ENCODE peak calls at places on chromosome 5, in four cellular contexts. One of them, this sample, is unnamed.

GRCh38 chr5:198516-198915 is 7.2 kb downstream of the LRRC14B start:
- DNase-seq in GM12878: no peak
- DNase-seq in HepG2: no peak
- DNase-seq in K562: no peak
- DNase-seq in this sample: peak

GRCh38 chr5:3186711-3187450 is 408.8 kb upstream of the IRX1 start:
- DNase-seq in K562: no peak
- DNase-seq in GM12878: no peak
- DNase-seq in HepG2: no peak
- DNase-seq in this sample: no peak

GRCh38 chr5:19047277-19047676 is 940.7 kb downstream of the CDH18 start:
- DNase-seq in GM12878: no peak
- DNase-seq in HepG2: no peak
- DNase-seq in K562: no peak
- DNase-seq in this sample: peak

GRCh38 chr5:94376672-94377345 is 241.6 kb downstream of the KIAA0825 start:
- DNase-seq in K562: no peak
- DNase-seq in GM12878: no peak
- DNase-seq in HepG2: no peak
- DNase-seq in this sample: no peak

GRCh38 chr5:2739360-2740050 is 12.0 kb downstream of the IRX2 start:
- DNase-seq in K562: no peak
- DNase-seq in GM12878: no peak
- DNase-seq in HepG2: no peak
- DNase-seq in this sample: peak

GRCh38 chr5:57036621-57037160 is 84.8 kb upstream of the MIER3 start:
- DNase-seq in GM12878: no peak
- DNase-seq in K562: no peak
- DNase-seq in HepG2: no peak
- DNase-seq in this sample: no peak

GRCh38 chr5:95810305-95811125 is 12.0 kb downstream of the GLRX start:
- DNase-seq in K562: no peak
- DNase-seq in HepG2: peak
- DNase-seq in GM12878: no peak
- DNase-seq in this sample: no peak

GRCh38 chr5:14374100-14374499 is 207.5 kb upstream of the OTULINL start:
- DNase-seq in GM12878: no peak
- DNase-seq in HepG2: no peak
- DNase-seq in K562: no peak
- DNase-seq in this sample: no peak

GRCh38 chr5:159777049-159777448 is 139.2 kb upstream of the ADRA1B start:
- DNase-seq in K562: no peak
- DNase-seq in HepG2: no peak
- DNase-seq in GM12878: no peak
- DNase-seq in this sample: no peak

GRCh38 chr5:107640568-107640967 is 30.2 kb downstream of the EFNA5 start:
- DNase-seq in K562: no peak
- DNase-seq in HepG2: no peak
- DNase-seq in GM12878: no peak
- DNase-seq in this sample: no peak

GRCh38 chr5:56479701-56480304 is 246.7 kb upstream of the ANKRD55 start:
- DNase-seq in K562: no peak
- DNase-seq in GM12878: peak
- DNase-seq in HepG2: no peak
- DNase-seq in this sample: no peak

GRCh38 chr5:96641368-96641767 is 20.8 kb upstream of the CAST start:
- DNase-seq in K562: no peak
- DNase-seq in HepG2: no peak
- DNase-seq in GM12878: no peak
- DNase-seq in this sample: no peak

GRCh38 chr5:115450741-115451140 is 93.8 kb downstream of the FEM1C start:
- DNase-seq in K562: no peak
- DNase-seq in GM12878: no peak
- DNase-seq in HepG2: no peak
- DNase-seq in this sample: no peak

GRCh38 chr5:38816083-38817030 is 29.5 kb upstream of the OSMR start:
- DNase-seq in GM12878: no peak
- DNase-seq in K562: no peak
- DNase-seq in HepG2: no peak
- DNase-seq in this sample: no peak

GRCh38 chr5:125476888-125477585 is 730.6 kb upstream of the ZNF608 start:
- DNase-seq in K562: no peak
- DNase-seq in GM12878: no peak
- DNase-seq in HepG2: no peak
- DNase-seq in this sample: no peak

GRCh38 chr5:106290841-106291240 is 1379.9 kb downstream of the EFNA5 start:
- DNase-seq in HepG2: no peak
- DNase-seq in K562: no peak
- DNase-seq in GM12878: no peak
- DNase-seq in this sample: no peak

GRCh38 chr5:37552770-37553719 is 173.9 kb downstream of the WDR70 start:
- DNase-seq in GM12878: no peak
- DNase-seq in HepG2: no peak
- DNase-seq in K562: peak
- DNase-seq in this sample: no peak

GRCh38 chr5:132180134-132180745 is 47.4 kb downstream of the P4HA2 start:
- DNase-seq in K562: peak
- DNase-seq in HepG2: peak
- DNase-seq in GM12878: no peak
- DNase-seq in this sample: no peak

GRCh38 chr5:89377752-89378455 is 494.9 kb upstream of the MEF2C start:
- DNase-seq in HepG2: no peak
- DNase-seq in K562: no peak
- DNase-seq in GM12878: no peak
- DNase-seq in this sample: no peak

GRCh38 chr5:158979749-158980521 is 119.8 kb downstream of the EBF1 start:
- DNase-seq in HepG2: no peak
- DNase-seq in K562: no peak
- DNase-seq in GM12878: no peak
- DNase-seq in this sample: no peak

GRCh38 chr5:122316652-122317051 is 4.6 kb downstream of the SNCAIP start:
- DNase-seq in K562: no peak
- DNase-seq in GM12878: no peak
- DNase-seq in HepG2: no peak
- DNase-seq in this sample: no peak

GRCh38 chr5:138841531-138841930 is 33.6 kb downstream of the LRRTM2 start:
- DNase-seq in HepG2: no peak
- DNase-seq in K562: no peak
- DNase-seq in GM12878: no peak
- DNase-seq in this sample: no peak

GRCh38 chr5:51398875-51399635 is 15.8 kb downstream of the ISL1 start:
- DNase-seq in HepG2: no peak
- DNase-seq in K562: no peak
- DNase-seq in GM12878: no peak
- DNase-seq in this sample: no peak

GRCh38 chr5:125189451-125190051 is 443.1 kb upstream of the ZNF608 start:
- DNase-seq in GM12878: no peak
- DNase-seq in HepG2: no peak
- DNase-seq in K562: no peak
- DNase-seq in this sample: no peak

GRCh38 chr5:180817847-180818246 is 15.2 kb upstream of the MGAT1 start:
- DNase-seq in HepG2: no peak
- DNase-seq in K562: no peak
- DNase-seq in GM12878: no peak
- DNase-seq in this sample: no peak

GRCh38 chr5:93586948-93587918 is 4.2 kb downstream of the NR2F1 start:
- DNase-seq in GM12878: no peak
- DNase-seq in K562: no peak
- DNase-seq in HepG2: no peak
- DNase-seq in this sample: no peak

GRCh38 chr5:122896598-122897282 is 51.3 kb downstream of the SNX24 start:
- DNase-seq in GM12878: no peak
- DNase-seq in HepG2: peak
- DNase-seq in K562: no peak
- DNase-seq in this sample: no peak

GRCh38 chr5:10981927-10982326 is 220.9 kb upstream of the DAP start:
- DNase-seq in GM12878: no peak
- DNase-seq in HepG2: no peak
- DNase-seq in K562: no peak
- DNase-seq in this sample: no peak

GRCh38 chr5:31809037-31809910 is 170.3 kb downstream of the PDZD2 start:
- DNase-seq in GM12878: no peak
- DNase-seq in K562: peak
- DNase-seq in HepG2: peak
- DNase-seq in this sample: peak

DNA sequence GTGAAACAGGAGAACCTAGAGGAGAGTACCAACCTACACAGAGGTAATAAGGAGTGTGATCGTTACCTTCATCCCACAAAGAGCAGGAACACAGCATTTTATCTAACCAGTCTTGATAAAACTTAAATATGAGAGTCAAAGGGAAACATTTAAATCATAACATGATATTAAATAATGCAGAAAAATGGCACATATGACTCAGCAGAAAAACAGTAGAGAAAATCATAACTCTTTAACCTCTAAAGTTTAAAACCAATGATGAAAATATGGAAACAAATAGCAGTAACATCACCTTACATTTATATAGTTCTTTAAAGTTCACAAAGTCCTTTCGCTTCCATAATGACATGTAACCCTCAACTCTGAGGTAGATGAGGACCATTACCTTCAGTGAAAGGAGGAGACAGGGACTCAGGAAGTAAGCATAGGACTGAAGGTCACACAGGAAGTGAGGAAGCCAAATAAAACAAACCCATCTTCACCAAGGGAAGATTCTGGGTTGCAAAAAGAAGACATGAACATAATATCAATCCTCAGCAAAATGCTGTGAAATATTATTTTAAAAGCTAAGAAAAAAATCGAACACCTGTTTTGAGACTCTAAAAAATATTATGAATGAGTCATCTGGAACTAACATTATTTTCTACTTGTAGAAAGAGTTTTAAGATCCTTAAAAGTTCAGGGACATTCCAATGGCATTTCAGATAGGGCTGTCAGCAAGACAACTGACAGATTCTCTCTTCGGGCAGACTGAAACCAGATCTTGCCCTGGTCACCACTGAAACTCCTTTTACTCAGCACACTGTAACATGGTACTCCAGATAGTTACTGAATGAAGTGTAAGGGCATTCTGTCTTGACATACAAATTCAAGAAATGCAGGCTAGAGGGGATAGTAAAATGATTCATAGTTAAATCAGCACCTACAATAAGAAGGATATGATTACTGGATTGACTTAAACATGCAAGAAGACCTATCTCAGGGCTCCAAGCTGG is 148.5 kb downstream of the EPB41L4A start:
- DNase-seq in GM12878: no peak
- DNase-seq in HepG2: no peak
- DNase-seq in K562: no peak
- DNase-seq in this sample: no peak
- TF ChIP-seq CBX5 in GM12878: no peak
- TF ChIP-seq CBX5 in HepG2: no peak
- TF ChIP-seq CBX5 in K562: no peak
- TF ChIP-seq CBX5 in this sample: no peak

GRCh38 chr5:173314166-173314952 is 13.9 kb downstream of the STC2 start:
- DNase-seq in GM12878: no peak
- DNase-seq in K562: no peak
- DNase-seq in HepG2: no peak
- DNase-seq in this sample: no peak

GRCh38 chr5:173312821-173313220 is 15.4 kb downstream of the STC2 start:
- DNase-seq in K562: no peak
- DNase-seq in HepG2: no peak
- DNase-seq in GM12878: no peak
- DNase-seq in this sample: no peak

GRCh38 chr5:173311818-173312585 is 16.2 kb downstream of the STC2 start:
- DNase-seq in GM12878: no peak
- DNase-seq in K562: no peak
- DNase-seq in HepG2: no peak
- DNase-seq in this sample: no peak

GRCh38 chr5:173310861-173311515 is 17.2 kb downstream of the STC2 start:
- DNase-seq in K562: no peak
- DNase-seq in GM12878: no peak
- DNase-seq in HepG2: no peak
- DNase-seq in this sample: no peak

GRCh38 chr5:173313311-173313710 is 14.9 kb downstream of the STC2 start:
- DNase-seq in GM12878: no peak
- DNase-seq in K562: no peak
- DNase-seq in HepG2: no peak
- DNase-seq in this sample: no peak
- TF ChIP-seq CEBPB in GM12878: no peak
- TF ChIP-seq CEBPB in K562: no peak
- TF ChIP-seq CEBPB in HepG2: no peak
- TF ChIP-seq CEBPB in this sample: no peak

GRCh38 chr5:81360640-81361039 is 33.3 kb downstream of the ACOT12 start:
- DNase-seq in HepG2: no peak
- DNase-seq in GM12878: no peak
- DNase-seq in K562: no peak
- DNase-seq in this sample: no peak

GRCh38 chr5:81365541-81365940 is 28.4 kb downstream of the ACOT12 start:
- DNase-seq in HepG2: no peak
- DNase-seq in K562: no peak
- DNase-seq in GM12878: no peak
- DNase-seq in this sample: no peak

GRCh38 chr5:81359108-81359507 is 34.8 kb downstream of the ACOT12 start:
- DNase-seq in K562: no peak
- DNase-seq in GM12878: no peak
- DNase-seq in HepG2: no peak
- DNase-seq in this sample: peak

GRCh38 chr5:81361600-81361999 is 32.3 kb downstream of the ACOT12 start:
- DNase-seq in GM12878: no peak
- DNase-seq in HepG2: no peak
- DNase-seq in K562: no peak
- DNase-seq in this sample: no peak

DNA sequence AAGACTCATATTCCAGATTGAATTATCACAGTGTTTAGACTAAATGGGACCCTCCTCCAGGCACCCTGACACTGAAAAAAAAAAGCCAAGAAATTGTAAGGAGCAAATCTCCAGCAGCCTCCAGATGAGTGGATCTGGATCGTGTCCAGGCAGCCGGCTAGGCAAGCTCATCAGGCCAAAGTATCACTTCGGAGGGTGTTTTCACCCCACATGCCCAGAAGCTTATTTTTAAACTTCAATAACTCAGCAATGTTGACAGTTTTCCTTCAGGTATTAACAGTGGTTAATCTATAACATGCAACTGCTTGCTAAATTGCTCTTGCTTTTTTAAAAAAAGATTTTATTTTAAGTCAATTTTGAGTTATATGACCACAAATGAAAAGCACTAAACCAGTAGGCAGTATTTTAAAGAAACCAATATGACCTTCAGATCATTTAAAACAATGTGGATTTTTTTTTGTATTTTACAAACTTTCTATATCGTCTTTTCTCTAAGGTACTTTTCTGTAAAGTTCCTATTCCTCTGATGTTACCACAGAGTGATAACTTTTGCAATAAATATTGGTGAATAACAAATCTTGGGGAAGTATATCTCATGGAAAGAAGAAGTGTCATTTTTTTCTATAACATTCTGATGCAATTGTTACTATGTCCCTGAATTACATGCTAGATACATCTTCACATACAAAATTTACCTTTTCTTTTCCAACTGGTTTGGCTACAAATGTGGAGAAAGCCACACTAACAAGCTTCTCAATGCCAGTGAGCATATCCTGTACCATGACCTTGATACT is 30.6 kb downstream of the ACOT12 start:
- DNase-seq in K562: no peak
- DNase-seq in HepG2: no peak
- DNase-seq in GM12878: no peak
- DNase-seq in this sample: no peak
- TF ChIP-seq GABPA in K562: no peak
- TF ChIP-seq GABPA in HepG2: no peak
- TF ChIP-seq GABPA in GM12878: no peak
- TF ChIP-seq GABPA in this sample: no peak

GRCh38 chr5:75275147-75275546 is 38.5 kb upstream of the ANKRD31 start:
- DNase-seq in HepG2: no peak
- DNase-seq in K562: no peak
- DNase-seq in GM12878: no peak
- DNase-seq in this sample: no peak
- TF ChIP-seq CBX5 in HepG2: no peak
- TF ChIP-seq CBX5 in K562: no peak
- TF ChIP-seq CBX5 in GM12878: no peak
- TF ChIP-seq CBX5 in this sample: no peak

This sample was measured in H1.